ENCODE peak calls at places on chromosomes 11 and 22, in six cellular contexts. P is right atrium auricular region; Y is heart right ventricle; O is PC-9; W is uterus; Z is CD8-positive, alpha-beta memory T cell. H is an unnamed sample. For H3K4me1, the result is how much of the 10 kb centered on the place peaks cover.

GRCh38 chr11:1762537-1763302 is 1.0 kb downstream of the CTSD start:
- DNase-seq in P (peak), Y (no peak), O (peak), W (peak), Z (no peak), H (no peak)

GRCh38 chr11:64856382-64857227 is 12.2 kb upstream of the CDC42BPG start:
- DNase-seq in P (peak), Y (no peak), O (peak), W (peak), Z (no peak), H (peak)

GRCh38 chr11:123302751-123303195 is 107.7 kb upstream of the CLMP start:
- DNase-seq in P (no peak), Y (no peak), O (no peak), W (no peak), Z (no peak), H (no peak)

GRCh38 chr22:47587861-47588582 is 825.6 kb downstream of the TBC1D22A start:
- DNase-seq in P (no peak), Y (no peak), O (no peak), W (no peak), Z (no peak), H (no peak)

GRCh38 chr11:111148116-111148515 is 97.4 kb upstream of the POU2AF2 start:
- DNase-seq in P (no peak), Y (no peak), O (no peak), W (no peak), Z (no peak), H (no peak)

GRCh38 chr11:112756166-112756565 is 205.1 kb upstream of the NCAM1 start:
- DNase-seq in P (no peak), Y (no peak), O (no peak), W (no peak), Z (no peak), H (no peak)

GRCh38 chr11:15590131-15590530 is 475.4 kb downstream of the INSC start:
- DNase-seq in P (no peak), Y (no peak), O (no peak), W (no peak), Z (no peak), H (no peak)

GRCh38 chr11:61947486-61948210 is 2.5 kb upstream of the BEST1 start:
- DNase-seq in P (peak), Y (peak), O (peak), W (peak), Z (peak), H (peak)

GRCh38 chr22:46931881-46932280 is 169.4 kb downstream of the TBC1D22A start:
- DNase-seq in P (peak), Y (no peak), O (no peak), W (no peak), Z (no peak), H (no peak)

GRCh38 chr11:75323609-75324008 is 27.9 kb downstream of the ARRB1 start:
- DNase-seq in P (no peak), Y (no peak), O (no peak), W (no peak), Z (no peak), H (no peak)

GRCh38 chr11:88414385-88414861 is 76.9 kb upstream of the CTSC start:
- DNase-seq in P (no peak), Y (peak), O (peak), W (peak), Z (peak), H (peak)

GRCh38 chr22:46499798-46500174 is 37.6 kb downstream of the CELSR1 start:
- DNase-seq in P (no peak), Y (no peak), O (no peak), W (no peak), Z (no peak), H (no peak)

GRCh38 chr11:122229078-122229477 is 113.1 kb upstream of the BLID start:
- DNase-seq in P (no peak), Y (peak), O (no peak), W (no peak), Z (no peak), H (no peak)

GRCh38 chr11:71172680-71173079 is 79.7 kb downstream of the SHANK2 start:
- DNase-seq in P (no peak), Y (no peak), O (no peak), W (no peak), Z (no peak), H (no peak)

GRCh38 chr11:20162824-20163777 is 2.8 kb upstream of the DBX1 start:
- DNase-seq in P (no peak), Y (no peak), O (no peak), W (no peak), Z (no peak), H (peak)

GRCh38 chr11:113553235-113553634 is 78.0 kb upstream of the DRD2 start:
- DNase-seq in P (no peak), Y (no peak), O (no peak), W (peak), Z (no peak), H (no peak)

GRCh38 chr11:113506893-113507292 is 31.7 kb upstream of the DRD2 start:
- DNase-seq in P (no peak), Y (no peak), O (no peak), W (no peak), Z (no peak), H (no peak)

GRCh38 chr11:2662430-2663299 is 37.1 kb downstream of the KCNQ1OT1 start:
- DNase-seq in P (peak), Y (no peak), O (no peak), W (no peak), Z (no peak), H (no peak)

GRCh38 chr11:64090811-64091516 is 55.2 kb downstream of the FLRT1 start:
- DNase-seq in P (no peak), Y (no peak), O (no peak), W (no peak), Z (no peak), H (no peak)

GRCh38 chr11:129652828-129653227 is 162.8 kb upstream of the TMEM45B start:
- DNase-seq in P (no peak), Y (no peak), O (no peak), W (no peak), Z (no peak), H (no peak)

GRCh38 chr11:35036642-35037041 is 102.3 kb upstream of the CD44 start:
- DNase-seq in P (no peak), Y (no peak), O (no peak), W (no peak), Z (no peak), H (no peak)

DNA sequence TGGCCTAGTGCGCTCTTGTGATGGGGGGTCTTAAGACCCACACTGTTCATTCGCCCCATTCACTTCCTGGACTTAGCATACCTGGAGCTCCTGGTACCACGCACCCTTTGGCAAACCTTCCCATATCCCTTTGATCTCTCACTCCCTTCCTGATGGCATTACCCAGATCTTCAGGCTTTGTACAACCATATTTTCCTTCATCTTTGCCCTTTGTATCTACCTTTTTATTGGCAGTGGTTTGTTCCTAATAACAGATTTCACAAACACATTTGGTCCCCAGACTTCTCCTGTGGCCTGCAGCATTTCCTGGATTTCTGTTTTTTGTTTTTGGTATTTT is 16.0 kb upstream of the IFITM3 start:
- DNase-seq in P (no peak), Y (no peak), O (no peak), W (no peak), Z (no peak), H (no peak)
- H3K4me1 ChIP-seq in P (under half), Y (under half), O (under half), W (under half), Z (under half), H (under half)

GRCh38 chr11:69304686-69305085 is 10.7 kb downstream of the MYEOV start:
- DNase-seq in P (no peak), Y (no peak), O (no peak), W (no peak), Z (no peak), H (no peak)
- H3K27ac ChIP-seq in P (no peak), Y (no peak), O (peak), W (no peak), Z (no peak), H (no peak)

GRCh38 chr22:40212126-40212525 is 34.4 kb downstream of the TNRC6B start:
- DNase-seq in P (no peak), Y (peak), O (no peak), W (no peak), Z (no peak), H (no peak)
- H3K4me1 ChIP-seq in P (half or more), Y (half or more), O (under half), W (under half), Z (half or more), H (under half)

GRCh38 chr22:37930952-37931440 is 22.4 kb downstream of the C22orf23 start:
- DNase-seq in P (no peak), Y (no peak), O (no peak), W (no peak), Z (no peak), H (no peak)

GRCh38 chr22:37931893-37932389 is 21.5 kb downstream of the C22orf23 start:
- DNase-seq in P (no peak), Y (no peak), O (no peak), W (no peak), Z (no peak), H (no peak)

GRCh38 chr22:37932821-37933578 is 20.4 kb downstream of the C22orf23 start:
- DNase-seq in P (no peak), Y (no peak), O (peak), W (peak), Z (no peak), H (peak)

GRCh38 chr22:37933711-37934376 is 19.6 kb downstream of the C22orf23 start:
- DNase-seq in P (peak), Y (peak), O (peak), W (peak), Z (peak), H (peak)

GRCh38 chr22:37932401-37932800 is 21.0 kb downstream of the C22orf23 start:
- DNase-seq in P (no peak), Y (no peak), O (no peak), W (no peak), Z (no peak), H (peak)
- H3K27ac ChIP-seq in P (no peak), Y (no peak), O (no peak), W (peak), Z (no peak), H (no peak)

DNA sequence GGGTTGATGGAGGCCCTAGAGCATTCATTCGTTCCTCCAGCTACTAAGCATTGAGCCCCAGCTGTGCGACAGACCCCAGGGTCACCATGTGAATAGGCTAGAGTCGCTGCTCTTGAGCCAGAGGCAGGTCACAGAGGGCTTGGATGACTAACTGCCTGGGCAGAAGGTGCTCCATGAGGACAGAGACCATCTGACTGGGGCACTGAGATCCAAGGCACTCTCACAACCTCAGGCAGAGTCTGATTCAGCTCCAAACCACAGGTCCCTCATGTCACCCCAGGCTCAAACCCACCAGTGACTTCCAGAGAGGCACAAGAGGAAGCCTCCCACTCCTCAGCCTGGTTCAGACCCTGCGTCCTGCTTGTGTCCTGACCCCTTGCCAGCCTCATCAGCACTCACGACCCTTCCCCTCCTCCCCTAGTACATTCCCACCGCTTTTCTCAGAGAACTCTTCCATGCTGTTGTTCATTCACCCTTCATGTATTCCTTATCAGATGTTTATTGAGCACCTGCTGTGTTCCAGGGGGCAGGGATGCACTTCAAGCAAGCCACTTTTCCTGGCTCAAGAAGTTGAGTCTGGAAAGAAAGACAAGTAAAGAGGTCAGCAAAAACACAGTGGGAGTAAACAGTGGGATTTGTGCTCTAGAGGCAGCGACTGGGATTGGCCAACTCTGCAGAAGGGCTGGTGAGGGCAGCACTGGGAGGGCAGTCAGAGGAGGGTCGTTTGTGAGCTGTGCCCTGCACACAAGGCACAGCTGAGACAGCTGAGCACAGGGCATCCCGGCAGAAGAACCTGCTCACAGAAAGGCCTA is 9.3 kb downstream of the OAF start:
- DNase-seq in P (no peak), Y (no peak), O (no peak), W (no peak), Z (no peak), H (no peak)
- H3K4me1 ChIP-seq in P (half or more), Y (under half), O (under half), W (under half), Z (under half), H (half or more)

DNA sequence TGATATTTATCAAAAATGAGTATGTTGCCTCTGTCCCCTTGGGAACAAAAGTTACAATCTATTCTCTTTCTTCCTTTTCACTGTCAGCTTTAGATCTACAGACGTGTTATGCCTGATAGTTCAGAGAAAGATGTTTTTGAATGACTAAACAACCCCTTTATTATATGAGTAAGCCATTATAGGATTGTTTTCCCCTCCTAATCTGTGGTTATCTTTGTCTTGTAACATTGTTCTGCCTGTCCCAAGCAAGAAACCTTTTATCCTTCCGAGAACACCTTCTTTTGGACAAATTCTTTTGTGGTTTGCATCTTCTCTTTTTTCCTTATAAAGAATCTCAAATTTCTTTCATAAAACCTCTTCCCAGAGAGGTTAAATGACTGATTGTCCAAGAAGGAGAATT is 208.4 kb downstream of the DDX10 start:
- DNase-seq in P (no peak), Y (no peak), O (no peak), W (no peak), Z (no peak), H (no peak)
- H3K27ac ChIP-seq in P (no peak), Y (no peak), O (no peak), W (no peak), Z (no peak), H (no peak)

GRCh38 chr22:42893366-42894150 is 36.5 kb upstream of the ARFGAP3 start:
- DNase-seq in P (no peak), Y (no peak), O (no peak), W (no peak), Z (no peak), H (no peak)
- H3K4me1 ChIP-seq in P (half or more), Y (half or more), O (under half), W (under half), Z (under half), H (under half)

GRCh38 chr22:40342521-40342920 is 3.8 kb upstream of the ADSL start:
- DNase-seq in P (no peak), Y (no peak), O (no peak), W (no peak), Z (no peak), H (no peak)

GRCh38 chr22:40346178-40347064 is at the start of gene ADSL:
- DNase-seq in P (peak), Y (peak), O (peak), W (peak), Z (peak), H (peak)

GRCh38 chr22:40347300-40347699 is 1.0 kb downstream of the ADSL start:
- DNase-seq in P (no peak), Y (no peak), O (no peak), W (no peak), Z (no peak), H (no peak)

GRCh38 chr22:40345801-40346177 is 511 bp upstream of the ADSL start:
- DNase-seq in P (no peak), Y (peak), O (peak), W (no peak), Z (peak), H (no peak)

DNA sequence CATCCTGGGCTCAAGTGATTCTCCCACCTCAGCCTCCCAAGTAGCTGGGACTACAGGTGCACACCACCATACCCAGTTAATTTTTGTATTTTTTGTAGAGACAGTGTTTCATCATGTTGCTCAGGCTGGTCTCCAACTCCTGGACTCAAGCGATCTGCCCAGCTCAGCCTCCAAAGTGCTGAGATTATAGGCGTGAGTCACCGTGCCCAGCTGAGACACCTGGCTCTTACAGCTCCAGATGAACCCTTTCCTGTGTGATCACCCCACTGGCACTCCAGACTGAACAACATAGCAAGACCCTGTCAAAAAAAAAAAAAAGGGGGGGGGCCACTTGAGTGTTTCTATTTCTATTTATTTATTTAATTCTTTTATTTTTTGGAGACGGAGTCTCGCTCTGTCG is 1.0 kb upstream of the ADSL start:
- DNase-seq in P (no peak), Y (no peak), O (peak), W (no peak), Z (no peak), H (no peak)
- H3K27ac ChIP-seq in P (no peak), Y (peak), O (peak), W (peak), Z (peak), H (no peak)

H was measured in thyroid gland.